ENCODE peak calls at places on chromosomes 1 and 21, in seven cellular contexts. I, T, X, U, E, F and V are unnamed samples.

GRCh38 chr1:32111789-32112188 is 3.9 kb downstream of the KPNA6 start:
- DNase-seq in I (no peak), T (no peak), X (no peak), U (peak; percentile 50), E (no peak), F (no peak), V (no peak)

GRCh38 chr21:45575993-45576837 is 34.0 kb upstream of the SLC19A1 start:
- DNase-seq in I (no peak), T (no peak), X (no peak), U (no peak), E (no peak), F (no peak), V (no peak)

GRCh38 chr1:204751883-204752687 is 66.5 kb upstream of the LRRN2 start:
- DNase-seq in I (no peak), T (no peak), X (no peak), U (no peak), E (no peak), F (no peak), V (no peak)

GRCh38 chr21:45043541-45044020 is 30.8 kb upstream of the ADARB1 start:
- DNase-seq in I (no peak), T (no peak), X (no peak), U (no peak), E (no peak), F (no peak), V (no peak)

GRCh38 chr21:35575280-35575915 is 484.9 kb downstream of the SETD4 start:
- DNase-seq in I (no peak), T (peak; percentile 1), X (no peak), U (peak; percentile 88), E (no peak), F (no peak), V (no peak)

GRCh38 chr1:186102559-186103148 is 272.4 kb downstream of the TPR start:
- DNase-seq in I (no peak), T (no peak), X (no peak), U (peak; percentile 73), E (peak; percentile 41), F (no peak), V (no peak)

GRCh38 chr21:25911730-25912401 is 177.1 kb downstream of the GABPA start:
- DNase-seq in I (no peak), T (peak; percentile 28), X (peak; percentile 65), U (no peak), E (no peak), F (no peak), V (no peak)

GRCh38 chr1:218845589-218845988 is 328.1 kb upstream of the LYPLAL1 start:
- DNase-seq in I (no peak), T (no peak), X (no peak), U (no peak), E (no peak), F (no peak), V (no peak)

GRCh38 chr1:227330709-227331108 is 12.4 kb upstream of the CDC42BPA start:
- DNase-seq in I (no peak), T (no peak), X (no peak), U (no peak), E (no peak), F (no peak), V (no peak)

GRCh38 chr21:27155130-27155500 is 188.2 kb upstream of the ADAMTS5 start:
- DNase-seq in I (no peak), T (no peak), X (no peak), U (no peak), E (no peak), F (no peak), V (no peak)

GRCh38 chr1:162456324-162456723 is 41.3 kb upstream of the UHMK1 start:
- DNase-seq in I (no peak), T (no peak), X (no peak), U (no peak), E (no peak), F (no peak), V (no peak)